ENCODE peak calls at places on chromosomes 1 and 21, in nine cellular contexts. E, S, L, O, A, J, B, Y and T are unnamed samples.

GRCh38 chr1:2822621-2823145 is 21.2 kb upstream of the TTC34 start:
- DNase-seq in E (no peak), S (no peak), L (no peak), O (no peak), A (no peak), J (no peak), B (no peak), Y (no peak), T (peak)

GRCh38 chr1:38735651-38736161 is 123.9 kb downstream of the RRAGC start:
- DNase-seq in E (no peak), S (no peak), L (no peak), O (no peak), A (no peak), J (no peak), B (no peak), Y (no peak), T (no peak)

GRCh38 chr1:24578846-24579245 is 23.0 kb downstream of the NCMAP start:
- DNase-seq in E (no peak), S (no peak), L (no peak), O (no peak), A (no peak), J (no peak), B (no peak), Y (no peak), T (no peak)

GRCh38 chr21:29181799-29182470 is 51.5 kb downstream of the MAP3K7CL start:
- DNase-seq in E (no peak), S (no peak), L (peak), O (peak), A (no peak), J (no peak), B (peak), Y (no peak), T (no peak)

GRCh38 chr1:66460776-66461175 is 73.2 kb upstream of the SGIP1 start:
- DNase-seq in E (no peak), S (no peak), L (no peak), O (no peak), A (no peak), J (no peak), B (no peak), Y (no peak), T (no peak)

GRCh38 chr1:233607252-233608119 is 6.4 kb upstream of the KCNK1 start:
- DNase-seq in E (no peak), S (no peak), L (no peak), O (no peak), A (no peak), J (peak), B (no peak), Y (peak), T (no peak)

GRCh38 chr1:233113009-233113712 is 162.8 kb downstream of the NTPCR start:
- DNase-seq in E (peak), S (peak), L (peak), O (peak), A (peak), J (peak), B (peak), Y (peak), T (peak)

GRCh38 chr1:72281637-72282270 is 585 bp downstream of the NEGR1 start:
- DNase-seq in E (no peak), S (no peak), L (no peak), O (no peak), A (no peak), J (no peak), B (no peak), Y (no peak), T (peak)

GRCh38 chr1:155008015-155008941 is 5.7 kb downstream of the ZBTB7B start:
- DNase-seq in E (no peak), S (peak), L (peak), O (no peak), A (no peak), J (peak), B (no peak), Y (no peak), T (peak)

GRCh38 chr21:43016728-43017127 is 42.4 kb downstream of the PKNOX1 start:
- DNase-seq in E (no peak), S (no peak), L (no peak), O (no peak), A (no peak), J (no peak), B (no peak), Y (no peak), T (no peak)

GRCh38 chr1:44030606-44031050 is 634 bp downstream of the SLC6A9 start:
- DNase-seq in E (peak), S (peak), L (no peak), O (peak), A (peak), J (no peak), B (peak), Y (no peak), T (no peak)

DNA sequence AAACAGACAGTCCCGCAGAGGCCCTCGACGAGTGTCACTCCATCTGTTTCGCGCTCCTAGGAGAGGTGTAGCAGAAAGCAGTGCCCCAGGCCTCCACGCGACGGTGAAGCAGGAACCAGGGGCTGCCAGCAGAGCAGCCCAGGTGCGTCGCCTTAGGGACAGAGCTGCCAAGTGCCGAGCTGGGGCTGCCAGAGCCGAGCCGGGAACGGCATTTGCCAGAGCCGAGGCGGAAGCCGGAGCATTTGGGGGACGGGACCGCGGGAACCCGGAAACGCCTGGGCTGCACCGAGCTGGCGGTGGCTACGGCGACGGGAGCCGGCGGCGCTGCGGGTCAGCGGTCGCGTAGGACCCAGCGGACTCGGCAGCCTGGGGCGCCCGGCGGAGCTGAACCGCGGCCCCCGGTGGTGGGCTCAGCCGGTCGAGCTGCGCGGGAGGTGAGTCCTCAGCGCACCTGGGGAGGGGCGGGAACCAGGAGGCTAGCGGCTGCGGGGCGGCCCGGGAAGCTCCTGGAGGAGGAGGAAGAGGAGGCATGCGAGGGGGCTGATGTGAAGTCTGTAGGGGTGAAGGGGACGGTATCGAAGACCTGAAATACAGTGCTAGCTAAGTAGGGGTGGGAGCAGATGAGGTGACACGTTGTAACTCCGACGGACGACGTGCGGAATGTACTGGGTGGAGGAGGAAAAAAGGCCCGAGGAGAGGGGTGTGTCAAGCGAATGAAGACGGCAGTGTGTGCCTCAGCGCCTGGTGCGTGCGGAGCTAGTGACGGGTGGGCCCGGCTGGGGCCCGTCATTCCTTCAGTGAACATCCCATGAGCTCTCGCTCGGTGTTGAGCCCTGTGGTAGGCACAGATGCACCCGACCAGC is at the start of gene SLC35A3:
- DNase-seq in E (peak), S (peak), L (peak), O (peak), A (peak), J (peak), B (peak), Y (peak), T (peak)
- TF ChIP-seq CTCF in E (no peak), S (no peak), L (no peak), O (peak), A (no peak), J (no peak), B (no peak), Y (no peak), T (no peak)

DNA sequence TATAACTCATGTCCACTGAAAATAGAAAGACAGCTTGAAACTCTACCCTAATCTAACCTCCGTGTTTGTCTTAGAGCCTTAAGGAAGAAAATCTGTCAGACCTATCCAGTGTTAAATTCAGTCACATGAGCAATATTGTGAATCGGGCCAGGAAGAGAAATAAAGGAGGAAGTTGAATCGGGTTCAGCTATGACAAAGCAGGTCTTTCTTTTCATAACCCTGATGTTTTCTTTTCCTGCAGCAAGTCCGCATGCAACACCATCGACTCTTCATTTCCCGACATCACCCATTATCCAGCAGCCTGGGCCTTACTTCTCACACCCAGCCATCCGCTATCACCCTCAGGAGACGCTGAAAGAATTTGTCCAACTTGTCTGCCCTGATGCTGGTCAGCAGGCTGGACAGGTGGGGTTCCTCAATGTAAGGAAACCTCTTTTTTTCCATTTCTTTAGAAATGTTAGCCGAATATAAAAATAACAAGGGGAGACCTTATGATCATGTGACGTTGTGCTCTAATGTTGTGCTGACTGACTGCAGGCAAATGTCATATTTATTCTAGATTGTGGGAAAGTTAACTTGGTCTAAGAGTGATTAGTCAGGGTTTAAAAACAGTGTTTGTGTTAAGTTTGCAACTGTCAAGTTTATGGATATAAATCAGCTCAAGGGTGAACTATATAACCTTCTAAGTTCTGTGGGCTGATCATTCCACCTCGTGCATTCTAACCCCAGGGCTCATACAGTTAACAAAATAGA is 320.9 kb downstream of the TM2D1 start:
- DNase-seq in E (no peak), S (no peak), L (no peak), O (no peak), A (no peak), J (no peak), B (no peak), Y (no peak), T (no peak)
- H3K4me3 ChIP-seq in E (no peak), S (no peak), L (no peak), O (no peak), A (no peak), J (no peak), B (no peak), Y (no peak), T (no peak)

GRCh38 chr21:46096596-46096981 is 1.3 kb upstream of the COL6A2 start:
- DNase-seq in E (peak), S (no peak), L (no peak), O (no peak), A (peak), J (no peak), B (no peak), Y (no peak), T (no peak)

GRCh38 chr21:46098303-46099141 is 610 bp downstream of the COL6A2 start:
- DNase-seq in E (peak), S (no peak), L (peak), O (no peak), A (peak), J (peak), B (peak), Y (peak), T (peak)

GRCh38 chr21:46099476-46099875 is 1.6 kb downstream of the COL6A2 start:
- DNase-seq in E (peak), S (no peak), L (peak), O (peak), A (peak), J (peak), B (peak), Y (peak), T (peak)

GRCh38 chr21:46096997-46097825 is 701 bp upstream of the COL6A2 start:
- DNase-seq in E (peak), S (no peak), L (peak), O (no peak), A (peak), J (peak), B (peak), Y (peak), T (peak)

GRCh38 chr21:46097826-46098286 is at the start of gene COL6A2:
- DNase-seq in E (peak), S (no peak), L (peak), O (no peak), A (peak), J (peak), B (peak), Y (peak), T (peak)
- TF ChIP-seq POLR2A in E (peak), S (no peak), L (peak), O (no peak), A (peak), J (no peak), B (peak), Y (no peak), T (peak)

GRCh38 chr1:171627020-171627419 is 5.0 kb downstream of the MYOCOS start:
- DNase-seq in E (no peak), S (no peak), L (no peak), O (no peak), A (no peak), J (no peak), B (no peak), Y (no peak), T (no peak)
- TF ChIP-seq CTCF in E (no peak), S (no peak), L (no peak), O (no peak), A (no peak), J (no peak), B (no peak), Y (no peak), T (no peak)

DNA sequence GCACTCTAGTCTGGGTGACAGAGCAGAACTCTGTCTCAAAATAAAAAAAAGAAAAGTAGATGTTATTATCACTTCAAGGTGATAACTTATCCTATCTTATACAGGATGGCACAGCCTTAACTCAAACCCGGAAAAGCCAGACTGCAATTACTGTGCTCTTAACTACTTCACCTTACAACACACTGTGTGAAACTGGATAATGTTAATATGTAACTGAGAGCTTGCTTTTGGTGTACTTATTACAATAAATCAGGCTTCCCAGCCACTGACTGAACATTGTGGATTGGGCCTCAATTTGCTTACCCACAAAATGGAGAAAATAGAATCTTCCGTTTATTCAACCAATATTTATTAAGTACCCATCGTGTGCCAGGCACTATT is 1.4 kb downstream of the ORC1 start:
- DNase-seq in E (no peak), S (no peak), L (no peak), O (peak), A (no peak), J (no peak), B (no peak), Y (no peak), T (no peak)
- H3K4me3 ChIP-seq in E (no peak), S (peak), L (no peak), O (peak), A (no peak), J (no peak), B (no peak), Y (no peak), T (no peak)

DNA sequence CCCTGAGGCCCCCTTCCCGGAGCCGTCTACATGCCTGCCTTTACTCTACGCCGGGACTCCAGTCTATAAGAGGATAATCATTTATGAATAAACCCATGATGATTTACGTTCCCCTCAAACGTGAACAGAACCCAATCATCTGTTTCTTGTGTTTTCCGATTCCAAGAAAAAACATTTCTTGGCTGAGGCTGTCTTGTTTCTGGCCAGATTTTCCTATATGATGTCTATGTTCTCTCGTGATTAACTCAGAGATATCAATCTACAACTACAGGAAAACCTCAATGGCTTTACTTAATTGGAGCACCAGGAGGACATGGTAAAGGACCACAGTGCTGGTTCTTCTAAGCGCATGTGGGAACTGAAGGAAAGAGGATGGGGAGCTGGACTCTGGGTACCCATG is 22.3 kb downstream of the RCAN1 start:
- DNase-seq in E (no peak), S (no peak), L (no peak), O (no peak), A (no peak), J (no peak), B (no peak), Y (no peak), T (no peak)
- TF ChIP-seq POLR2A in E (no peak), S (no peak), L (no peak), O (no peak), A (no peak), J (no peak), B (no peak), Y (no peak), T (no peak)

GRCh38 chr1:223486366-223486765 is 93.2 kb downstream of the CCDC185 start:
- DNase-seq in E (no peak), S (no peak), L (no peak), O (peak), A (no peak), J (no peak), B (no peak), Y (no peak), T (no peak)
- TF ChIP-seq CTCF in E (no peak), S (peak), L (no peak), O (no peak), A (no peak), J (no peak), B (no peak), Y (no peak), T (no peak)